ENCODE peak calls at places on chromosomes 6 and 20, in seven cellular contexts. M is HCT116, Q is H1, Y is SK-N-SH, I is HepG2, P is K562, Z is GM12878. J is an unnamed sample.

GRCh38 chr6:45072673-45073072 is 255.5 kb upstream of the RUNX2 start:
- DNase-seq in M (no peak), Z (no peak), Y (no peak), I (no peak), Q (no peak), P (no peak), J (no peak)

GRCh38 chr6:99092009-99092408 is 144.3 kb upstream of the FBXL4 start:
- DNase-seq in P (no peak), M (no peak), Q (no peak), Z (peak; percentile 13), I (no peak), Y (no peak), J (no peak)

GRCh38 chr20:2729251-2729713 is 36.7 kb downstream of the EBF4 start:
- DNase-seq in P (peak; percentile 21), Q (no peak), Z (no peak), M (no peak), I (no peak), Y (peak; percentile 57), J (no peak)

GRCh38 chr20:19546648-19547047 is 211.4 kb upstream of the RIN2 start:
- DNase-seq in Z (no peak), Q (no peak), P (no peak), I (no peak), Y (no peak), M (no peak), J (no peak)

GRCh38 chr6:68975064-68975463 is 340.0 kb downstream of the ADGRB3 start:
- DNase-seq in Z (no peak), Y (peak; percentile 38), P (peak; percentile 13), M (no peak), I (no peak), Q (no peak), J (peak; percentile 70)

GRCh38 chr6:143506620-143507019 is 4.9 kb downstream of the FUCA2 start:
- DNase-seq in P (no peak), Q (no peak), Z (no peak), M (no peak), Y (no peak), I (no peak), J (no peak)

GRCh38 chr6:70221025-70221714 is 81.7 kb downstream of the COL9A1 start:
- DNase-seq in M (no peak), Z (no peak), I (peak; percentile 12), Q (no peak), Y (peak; percentile 68), P (peak; percentile 46), J (peak; percentile 6)

GRCh38 chr6:155120034-155120433 is 124.9 kb downstream of the TIAM2 start:
- DNase-seq in Z (no peak), I (no peak), P (no peak), M (no peak), Y (no peak), Q (no peak), J (no peak)

GRCh38 chr20:58852559-58853271 is at the start of gene GNAS:
- DNase-seq in I (peak; percentile 21), Q (peak; percentile 86), Y (peak; percentile 74), P (peak; percentile 48), M (no peak), Z (no peak), J (peak; percentile 78)

GRCh38 chr20:44069203-44069931 is 117.6 kb downstream of the JPH2 start:
- DNase-seq in Z (peak; percentile 57), I (no peak), Y (no peak), M (no peak), Q (peak; percentile 22), P (no peak), J (no peak)

GRCh38 chr6:150212745-150213144 is 69.9 kb downstream of the PPP1R14C start:
- DNase-seq in P (no peak), Z (no peak), Y (no peak), Q (no peak), I (no peak), M (no peak), J (no peak)

GRCh38 chr6:57173886-57174510 is 1.9 kb downstream of the BAG2 start:
- DNase-seq in I (peak; percentile 60), Y (peak; percentile 10), Z (no peak), Q (no peak), P (peak; percentile 37), M (peak; percentile 36), J (no peak)

GRCh38 chr6:73516712-73517489 is 3.9 kb downstream of the EEF1A1 start:
- DNase-seq in Q (no peak), Z (no peak), I (no peak), P (no peak), M (no peak), Y (no peak), J (peak; percentile 17)

GRCh38 chr20:24779886-24780285 is 169.2 kb upstream of the CST7 start:
- DNase-seq in I (no peak), Y (no peak), M (no peak), Z (no peak), P (no peak), Q (no peak), J (no peak)

GRCh38 chr20:18904624-18905023 is 91.0 kb downstream of the SCP2D1 start:
- DNase-seq in P (no peak), Z (no peak), M (peak; percentile 1), I (no peak), Y (no peak), Q (no peak), J (peak; percentile 62)

GRCh38 chr6:71727632-71728294 is 158.6 kb upstream of the RIMS1 start:
- DNase-seq in I (no peak), Y (no peak), P (no peak), Z (peak; percentile 8), Q (no peak), M (no peak), J (no peak)

GRCh38 chr20:51220293-51220706 is 197.4 kb upstream of the KCNG1 start:
- DNase-seq in Q (peak; percentile 93), P (peak; percentile 72), M (no peak), Z (no peak), I (peak; percentile 23), Y (peak; percentile 52), J (peak; percentile 49)

GRCh38 chr6:26305097-26305841 is 59.7 kb upstream of the BTN3A2 start:
- DNase-seq in P (peak; percentile 86), Z (no peak), Q (peak; percentile 83), Y (no peak), I (peak; percentile 77), M (peak; percentile 80), J (no peak)

GRCh38 chr6:93021235-93021909 is 398.0 kb downstream of the EPHA7 start:
- DNase-seq in M (no peak), Z (no peak), I (no peak), Y (no peak), Q (no peak), P (no peak), J (no peak)

GRCh38 chr20:35311409-35311808 is 19.2 kb upstream of the FAM83C start:
- DNase-seq in I (no peak), Y (no peak), Q (no peak), P (peak; percentile 37), M (peak; percentile 81), Z (no peak), J (no peak)
- TF ChIP-seq JUND in I (no peak), Y (no peak), Q (no peak), P (peak; percentile 48), M (no peak), Z (no peak), J (no peak)

GRCh38 chr6:168390746-168391400 is 50.1 kb upstream of the SMOC2 start:
- DNase-seq in Z (no peak), P (no peak), Y (no peak), Q (no peak), M (no peak), I (no peak), J (peak; percentile 37)
- TF ChIP-seq JUND in Z (no peak), P (no peak), Y (no peak), Q (no peak), M (no peak), I (no peak), J (no peak)

GRCh38 chr6:139690007-139690406 is 315.6 kb upstream of the CITED2 start:
- DNase-seq in I (no peak), P (no peak), M (no peak), Y (no peak), Z (no peak), Q (no peak), J (no peak)
- TF ChIP-seq JUND in I (no peak), P (no peak), M (no peak), Y (no peak), Z (no peak), Q (no peak), J (no peak)

DNA sequence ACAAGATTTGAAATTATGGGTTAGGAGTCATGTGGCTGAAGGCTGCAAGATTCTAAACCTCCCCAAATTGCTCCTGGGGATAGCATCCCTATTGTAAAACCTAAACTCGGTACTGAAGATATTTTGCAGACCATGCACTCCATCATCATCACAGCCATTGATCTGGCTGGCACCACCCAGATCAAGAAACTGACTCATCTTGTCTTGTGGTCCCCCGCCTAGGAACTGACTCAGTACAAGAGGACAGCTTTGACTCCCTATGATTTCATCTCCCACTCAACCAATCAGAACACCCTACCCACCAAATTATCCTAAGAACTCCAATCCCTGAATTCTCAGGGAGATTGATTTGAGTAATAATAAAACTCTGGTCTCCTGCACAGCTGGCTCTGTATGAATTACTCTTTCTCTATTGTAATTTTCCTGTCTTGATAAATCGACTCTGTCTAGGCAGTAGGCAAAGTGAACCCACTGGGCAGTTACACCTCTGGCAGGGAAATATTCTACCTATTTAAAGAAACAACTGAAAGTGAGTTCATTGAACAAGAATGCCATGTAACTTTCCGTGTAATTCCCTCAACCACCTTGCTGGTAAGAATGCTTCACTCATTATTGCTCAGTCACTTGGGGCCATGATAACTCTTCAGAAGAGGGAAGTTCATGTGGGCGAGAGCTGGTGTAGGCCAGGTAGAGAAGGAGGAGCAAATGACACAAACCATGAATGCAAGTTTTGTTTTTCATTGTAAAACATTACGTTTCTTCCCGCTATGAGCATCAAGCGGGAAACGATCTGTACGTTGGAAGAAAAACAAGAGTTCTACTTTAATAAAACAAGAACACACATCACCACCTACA is 602.9 kb upstream of the ARID1B start:
- DNase-seq in Z (no peak), Y (no peak), I (no peak), P (no peak), Q (no peak), M (no peak), J (no peak)
- TF ChIP-seq JUND in Z (no peak), Y (no peak), I (no peak), P (no peak), Q (no peak), M (no peak), J (no peak)

DNA sequence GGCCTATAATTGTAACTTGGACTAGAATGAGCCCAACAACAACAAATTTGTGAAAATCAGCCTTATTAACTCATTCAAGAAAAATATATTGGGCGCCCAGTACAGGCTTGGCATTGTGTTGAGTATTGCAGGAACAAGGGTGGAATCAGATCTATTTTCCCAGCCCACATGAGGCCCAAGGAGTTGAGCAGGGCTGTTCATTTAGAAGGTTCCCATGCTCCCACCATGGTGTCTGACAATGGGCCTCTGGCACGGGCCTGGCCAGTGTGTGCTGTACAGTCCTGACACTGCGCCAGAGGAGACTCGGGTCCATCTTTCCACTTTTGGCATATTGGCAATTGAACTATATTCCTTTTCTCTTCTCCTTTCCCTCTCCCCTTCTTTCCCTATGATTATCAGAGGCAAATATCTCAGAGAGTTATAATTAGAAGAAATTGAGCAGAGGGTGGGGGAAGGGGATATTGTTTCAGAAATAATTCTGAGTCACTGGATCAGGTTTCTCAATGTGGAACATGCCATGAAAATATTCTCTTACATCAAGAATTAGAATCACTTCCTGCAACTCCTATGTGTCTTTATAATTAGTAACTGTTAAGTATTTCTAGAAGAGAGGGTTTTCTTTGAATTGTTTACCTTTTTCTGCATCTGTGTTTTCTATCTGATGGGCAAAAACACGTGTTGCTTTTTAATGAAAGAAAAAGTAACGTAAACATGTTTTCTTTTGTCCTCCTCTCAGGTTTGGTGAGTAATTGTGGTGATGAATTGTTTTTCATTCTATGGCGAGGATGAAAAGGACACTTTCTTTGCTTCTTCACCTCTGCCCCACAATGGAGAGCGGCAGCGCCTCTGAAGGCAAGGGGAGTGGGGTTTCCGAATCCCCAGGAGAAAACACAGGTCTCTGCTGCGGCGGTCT is 209.4 kb downstream of the FOXA2 start:
- DNase-seq in I (no peak), M (no peak), Q (no peak), Z (no peak), P (no peak), Y (no peak), J (no peak)
- TF ChIP-seq JUND in I (no peak), M (no peak), Q (no peak), Z (no peak), P (no peak), Y (peak; percentile 43), J (no peak)

J was measured in T47D.